ENCODE peak calls at places on chromosomes 5 and 9, in eight cellular contexts. L is endodermal cell, H is cardiac muscle cell, N is SJSA1, U is lower lobe of right lung, I is DND-41, M is uterus, S is Peyer's patch. C is an unnamed sample. For H3K9me3 and H3K4me1, the result is how much of the 10 kb centered on the place peaks cover.

GRCh38 chr5:138349842-138350635 is 2.4 kb upstream of the KDM3B start:
- DNase-seq in L (peak), H (peak), N (no peak), U (no peak), I (no peak), M (no peak), S (no peak), C (no peak)

GRCh38 chr5:81740758-81741157 is 10.1 kb downstream of the SSBP2 start:
- DNase-seq in L (no peak), H (no peak), N (no peak), U (no peak), I (no peak), M (no peak), S (no peak), C (no peak)

GRCh38 chr5:59540366-59540765 is 353.2 kb downstream of the PDE4D start:
- DNase-seq in L (no peak), H (no peak), N (peak), U (no peak), I (no peak), M (no peak), S (no peak), C (no peak)

GRCh38 chr5:41722359-41722950 is 147.8 kb downstream of the OXCT1 start:
- DNase-seq in L (peak), H (peak), N (no peak), U (no peak), I (no peak), M (no peak), S (no peak), C (no peak)

GRCh38 chr5:79759436-79759835 is 69.8 kb downstream of the CMYA5 start:
- DNase-seq in L (no peak), H (peak), N (no peak), U (no peak), I (no peak), M (no peak), S (no peak), C (no peak)

GRCh38 chr9:79577969-79578723 is 6.4 kb downstream of the TLE4 start:
- DNase-seq in L (no peak), H (no peak), N (peak), U (no peak), I (no peak), M (no peak), S (no peak), C (no peak)

GRCh38 chr9:7042124-7042523 is 284.4 kb downstream of the KDM4C start:
- DNase-seq in L (no peak), H (no peak), N (no peak), U (no peak), I (no peak), M (no peak), S (no peak), C (no peak)

GRCh38 chr9:85900504-85901201 is 40.3 kb upstream of the NAA35 start:
- DNase-seq in L (peak), H (peak), N (peak), U (no peak), I (peak), M (no peak), S (no peak), C (no peak)

GRCh38 chr5:173452098-173452497 is 123.9 kb upstream of the STC2 start:
- DNase-seq in L (no peak), H (peak), N (peak), U (no peak), I (no peak), M (no peak), S (no peak), C (no peak)

GRCh38 chr5:56075361-56075760 is 80.6 kb upstream of the IL6ST start:
- DNase-seq in L (no peak), H (peak), N (no peak), U (no peak), I (no peak), M (peak), S (no peak), C (no peak)

GRCh38 chr5:129063483-129064136 is 30.9 kb upstream of the ISOC1 start:
- DNase-seq in L (no peak), H (peak), N (peak), U (no peak), I (no peak), M (no peak), S (no peak), C (no peak)

GRCh38 chr5:16572289-16573015 is 44.3 kb downstream of the RETREG1 start:
- DNase-seq in L (no peak), H (no peak), N (no peak), U (no peak), I (no peak), M (no peak), S (no peak), C (no peak)

GRCh38 chr9:127825319-127826051 is 22.8 kb downstream of the FPGS start:
- DNase-seq in L (peak), H (no peak), N (no peak), U (peak), I (no peak), M (no peak), S (peak), C (peak)

GRCh38 chr5:172436874-172437369 is 17.4 kb downstream of the SH3PXD2B start:
- DNase-seq in L (no peak), H (no peak), N (no peak), U (no peak), I (no peak), M (no peak), S (no peak), C (no peak)

GRCh38 chr9:78300209-78300608 is 3.3 kb downstream of the PSAT1 start:
- DNase-seq in L (no peak), H (no peak), N (no peak), U (no peak), I (no peak), M (no peak), S (no peak), C (no peak)

GRCh38 chr9:124045076-124045829 is 33.7 kb downstream of the LHX2 start:
- DNase-seq in L (peak), H (peak), N (no peak), U (peak), I (no peak), M (peak), S (no peak), C (peak)

GRCh38 chr9:137243626-137244485 is 2.8 kb downstream of the TUBB4B start:
- DNase-seq in L (peak), H (no peak), N (no peak), U (no peak), I (no peak), M (no peak), S (no peak), C (no peak)

GRCh38 chr9:101477214-101477613 is 41.6 kb upstream of the ALDOB start:
- DNase-seq in L (no peak), H (no peak), N (no peak), U (no peak), I (no peak), M (no peak), S (no peak), C (no peak)

GRCh38 chr9:82271099-82271498 is 282.5 kb downstream of the SPATA31D1 start:
- DNase-seq in L (no peak), H (peak), N (peak), U (no peak), I (no peak), M (no peak), S (no peak), C (no peak)

GRCh38 chr5:26329562-26330189 is 708.7 kb downstream of the CDH9 start:
- DNase-seq in L (no peak), H (no peak), N (no peak), U (no peak), I (no peak), M (no peak), S (no peak), C (no peak)

GRCh38 chr9:104810421-104811339 is 46.8 kb downstream of the NIPSNAP3B start:
- DNase-seq in L (peak), H (no peak), N (no peak), U (no peak), I (no peak), M (no peak), S (no peak), C (no peak)

GRCh38 chr9:127035948-127036347 is 86.5 kb downstream of the ANGPTL2 start:
- DNase-seq in L (peak), H (peak), N (no peak), U (no peak), I (no peak), M (peak), S (no peak), C (no peak)

GRCh38 chr9:121797056-121797455 is 145.6 kb downstream of the DAB2IP start:
- DNase-seq in L (peak), H (no peak), N (no peak), U (no peak), I (no peak), M (no peak), S (no peak), C (peak)

GRCh38 chr5:135332519-135333150 is 66.4 kb downstream of the MACROH2A1 start:
- DNase-seq in L (no peak), H (peak), N (peak), U (no peak), I (no peak), M (no peak), S (no peak), C (no peak)

GRCh38 chr9:13228431-13228830 is 51.1 kb downstream of the MPDZ start:
- DNase-seq in L (no peak), H (no peak), N (no peak), U (no peak), I (no peak), M (no peak), S (no peak), C (no peak)

GRCh38 chr5:125408582-125409069 is 662.2 kb upstream of the ZNF608 start:
- DNase-seq in L (no peak), H (peak), N (peak), U (no peak), I (peak), M (peak), S (no peak), C (no peak)

DNA sequence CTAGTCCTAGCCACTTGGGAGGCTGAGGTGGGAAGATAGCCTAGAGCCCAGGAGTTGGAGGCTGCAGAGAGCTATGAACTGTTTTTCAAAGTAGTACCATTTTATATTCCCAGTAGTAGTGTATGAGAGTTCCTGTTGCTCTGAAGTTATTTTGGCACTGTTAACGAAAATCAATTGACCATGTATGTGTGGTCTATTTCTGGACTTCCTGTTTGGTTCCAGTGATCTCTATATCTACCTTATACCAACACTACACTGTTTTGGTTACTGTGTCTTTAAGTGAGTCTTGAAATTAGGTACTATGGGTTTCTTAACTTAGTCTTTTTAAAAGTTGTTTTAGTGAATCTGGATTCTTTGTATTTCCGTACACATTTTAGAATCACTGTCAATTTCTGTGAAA is 13.6 kb downstream of the SLF1 start:
- DNase-seq in L (no peak), H (no peak), N (no peak), U (no peak), I (no peak), M (no peak), S (no peak), C (no peak)
- H3K9me3 ChIP-seq in L (under half), H (under half), N (under half), U (under half), I (under half), M (under half), S (under half), C (under half)

DNA sequence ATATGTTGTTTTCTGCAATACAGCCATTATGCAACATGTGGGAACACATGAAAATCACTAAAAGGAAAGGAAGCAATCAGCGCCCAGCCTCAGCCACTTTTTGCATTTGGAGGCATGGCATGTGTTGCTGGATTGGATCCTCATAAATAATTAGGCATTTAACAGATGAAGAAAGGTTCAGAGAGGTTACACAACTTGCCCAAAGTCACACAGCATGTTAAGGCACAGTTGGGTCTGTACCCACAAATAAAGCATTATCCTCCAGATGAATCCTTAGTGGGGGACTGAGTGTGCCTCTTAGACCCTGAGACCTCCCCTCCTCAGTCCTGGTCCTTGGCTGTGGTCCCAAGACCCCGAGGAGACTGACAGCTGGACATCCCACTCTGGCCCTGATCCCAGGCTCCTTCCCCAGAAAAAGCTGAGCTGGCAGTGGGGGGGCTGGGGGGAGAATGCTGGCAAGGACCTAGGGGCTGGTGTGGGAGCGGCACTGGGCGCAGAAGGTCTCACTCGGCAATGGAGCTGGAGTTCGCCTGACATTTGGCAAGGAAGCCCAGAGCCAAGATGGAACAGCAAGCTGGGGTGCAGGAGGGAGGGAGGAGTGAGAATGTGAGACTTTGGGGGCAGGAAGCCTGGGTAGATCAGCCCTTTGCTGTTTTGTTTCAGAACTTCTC is 6.9 kb upstream of the AKNA start:
- DNase-seq in L (no peak), H (peak), N (no peak), U (no peak), I (no peak), M (peak), S (no peak), C (no peak)
- H3K4me1 ChIP-seq in L (under half), H (under half), N (under half), U (half or more), I (under half), M (under half), S (under half), C (half or more)

GRCh38 chr5:149391524-149391923 is 12.4 kb upstream of the IL17B start:
- DNase-seq in L (no peak), H (no peak), N (no peak), U (no peak), I (no peak), M (no peak), S (no peak), C (no peak)
- H3K9me3 ChIP-seq in L (under half), H (under half), N (under half), U (under half), I (under half), M (under half), S (under half), C (under half)

DNA sequence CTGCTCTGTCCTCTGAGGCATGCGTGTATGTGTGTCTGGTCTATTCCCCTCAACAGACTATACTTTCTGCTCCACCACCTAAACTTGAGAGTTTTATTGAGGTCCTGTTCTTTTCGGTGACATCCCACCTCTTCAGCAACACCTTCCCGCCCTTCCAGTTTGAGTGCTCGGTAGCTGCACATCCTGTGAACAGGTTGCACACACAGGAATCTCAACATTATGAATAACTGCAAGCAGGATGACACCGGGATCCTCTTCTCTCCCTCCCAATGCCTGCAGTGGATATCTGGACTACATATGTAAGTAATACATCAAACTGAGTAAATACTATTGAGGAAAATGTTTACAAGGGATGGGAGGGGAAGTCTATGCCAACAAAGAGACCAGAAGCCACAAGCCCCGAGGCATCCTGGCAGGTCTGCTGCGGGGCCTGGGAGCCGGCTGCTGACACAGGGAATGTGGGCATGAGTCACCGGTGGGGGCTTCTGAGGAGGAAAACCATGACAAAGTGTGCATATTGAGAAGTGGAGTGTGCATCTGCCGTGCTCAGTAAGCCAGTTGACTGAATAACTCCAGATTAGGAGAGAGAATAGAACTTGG is 8.6 kb upstream of the ANKRD33B start:
- DNase-seq in L (no peak), H (no peak), N (peak), U (no peak), I (no peak), M (no peak), S (no peak), C (no peak)
- H3K4me1 ChIP-seq in L (under half), H (under half), N (half or more), U (under half), I (under half), M (under half), S (under half), C (half or more)

DNA sequence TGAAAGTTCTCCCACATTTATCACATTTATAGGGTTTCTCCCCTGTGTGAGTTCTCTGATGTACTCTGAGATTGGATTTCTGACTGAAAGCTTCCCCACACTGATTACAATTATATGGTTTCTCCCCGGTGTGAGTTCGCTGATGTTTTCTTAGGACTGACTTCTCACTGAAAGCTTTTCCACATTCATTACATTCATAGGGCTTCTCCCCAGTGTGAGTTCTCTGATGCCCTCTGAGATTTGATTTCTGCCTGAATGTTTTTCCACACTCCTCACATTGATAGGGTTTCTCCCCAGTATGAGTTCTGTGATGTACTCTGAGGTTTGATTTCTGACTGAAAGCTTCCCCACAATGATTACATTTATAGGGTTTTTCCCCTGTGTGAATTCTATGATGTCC is 36.3 kb downstream of the ZNF782 start:
- DNase-seq in L (no peak), H (no peak), N (peak), U (no peak), I (no peak), M (no peak), S (no peak), C (no peak)
- H3K9me3 ChIP-seq in L (half or more), H (under half), N (under half), U (half or more), I (under half), M (under half), S (under half), C (half or more)

C was measured in spleen.